ENCODE peak calls at places on chromosomes 1 and 21, in four cellular contexts. One of them, this sample, is unnamed.
A peak's percentile ranks its signal among the peaks of the same experiment; 100 is the strongest.

GRCh38 chr21:45361033-45361997 is 43.6 kb upstream of the COL18A1 start:
- DNase-seq in BJ: no peak
- DNase-seq in progenitor cell of endocrine pancreas: no peak
- DNase-seq in CD4-positive, alpha-beta T cell: no peak
- DNase-seq in this sample: no peak

GRCh38 chr1:111690306-111690617 is 48.9 kb downstream of the INKA2 start:
- DNase-seq in CD4-positive, alpha-beta T cell: no peak
- DNase-seq in progenitor cell of endocrine pancreas: no peak
- DNase-seq in BJ: peak; percentile 65
- DNase-seq in this sample: no peak

GRCh38 chr1:214317734-214318133 is 36.8 kb downstream of the SMYD2 start:
- DNase-seq in CD4-positive, alpha-beta T cell: no peak
- DNase-seq in progenitor cell of endocrine pancreas: no peak
- DNase-seq in BJ: no peak
- DNase-seq in this sample: no peak

GRCh38 chr1:248906741-248907661 is 966 bp downstream of the PGBD2 start:
- DNase-seq in CD4-positive, alpha-beta T cell: no peak
- DNase-seq in progenitor cell of endocrine pancreas: no peak
- DNase-seq in BJ: no peak
- DNase-seq in this sample: no peak

GRCh38 chr1:44294588-44295007 is 60.5 kb downstream of the ERI3 start:
- DNase-seq in progenitor cell of endocrine pancreas: no peak
- DNase-seq in BJ: peak; percentile 46
- DNase-seq in CD4-positive, alpha-beta T cell: no peak
- DNase-seq in this sample: peak; percentile 56

GRCh38 chr1:234326493-234327366 is 46.5 kb upstream of the COA6 start:
- DNase-seq in progenitor cell of endocrine pancreas: peak; percentile 47
- DNase-seq in BJ: no peak
- DNase-seq in CD4-positive, alpha-beta T cell: peak; percentile 70
- DNase-seq in this sample: peak; percentile 73

GRCh38 chr21:39803393-39803792 is 58.4 kb downstream of the IGSF5 start:
- DNase-seq in CD4-positive, alpha-beta T cell: no peak
- DNase-seq in progenitor cell of endocrine pancreas: no peak
- DNase-seq in BJ: no peak
- DNase-seq in this sample: no peak

GRCh38 chr21:42337276-42337675 is 13.5 kb downstream of the TFF2 start:
- DNase-seq in CD4-positive, alpha-beta T cell: no peak
- DNase-seq in BJ: no peak
- DNase-seq in progenitor cell of endocrine pancreas: no peak
- DNase-seq in this sample: no peak

GRCh38 chr1:100222428-100222827 is 27.2 kb downstream of the DBT start:
- DNase-seq in CD4-positive, alpha-beta T cell: no peak
- DNase-seq in progenitor cell of endocrine pancreas: no peak
- DNase-seq in BJ: no peak
- DNase-seq in this sample: no peak

GRCh38 chr1:6386371-6386949 is 7.1 kb downstream of the ACOT7 start:
- DNase-seq in BJ: no peak
- DNase-seq in progenitor cell of endocrine pancreas: no peak
- DNase-seq in CD4-positive, alpha-beta T cell: no peak
- DNase-seq in this sample: no peak

GRCh38 chr1:213689260-213689659 is 298.5 kb upstream of the PROX1 start:
- DNase-seq in BJ: no peak
- DNase-seq in progenitor cell of endocrine pancreas: no peak
- DNase-seq in CD4-positive, alpha-beta T cell: no peak
- DNase-seq in this sample: no peak

GRCh38 chr1:223844521-223844961 is 1.2 kb downstream of the TP53BP2 start:
- DNase-seq in BJ: no peak
- DNase-seq in progenitor cell of endocrine pancreas: no peak
- DNase-seq in CD4-positive, alpha-beta T cell: no peak
- DNase-seq in this sample: no peak

GRCh38 chr1:152495066-152495675 is 15.4 kb upstream of the LCE5A start:
- DNase-seq in progenitor cell of endocrine pancreas: no peak
- DNase-seq in BJ: no peak
- DNase-seq in CD4-positive, alpha-beta T cell: no peak
- DNase-seq in this sample: peak; percentile 63

GRCh38 chr1:197553281-197553680 is 222.0 kb downstream of the DENND1B start:
- DNase-seq in CD4-positive, alpha-beta T cell: no peak
- DNase-seq in BJ: no peak
- DNase-seq in progenitor cell of endocrine pancreas: no peak
- DNase-seq in this sample: no peak

GRCh38 chr1:227889863-227890405 is 57.8 kb downstream of the WNT9A start:
- DNase-seq in progenitor cell of endocrine pancreas: peak; percentile 8
- DNase-seq in CD4-positive, alpha-beta T cell: no peak
- DNase-seq in BJ: no peak
- DNase-seq in this sample: peak; percentile 3

GRCh38 chr1:202002447-202002846 is 7.9 kb upstream of the ELF3 start:
- DNase-seq in progenitor cell of endocrine pancreas: no peak
- DNase-seq in BJ: no peak
- DNase-seq in CD4-positive, alpha-beta T cell: no peak
- DNase-seq in this sample: no peak

GRCh38 chr1:207316141-207316540 is 5.3 kb upstream of the CD55 start:
- DNase-seq in CD4-positive, alpha-beta T cell: no peak
- DNase-seq in BJ: no peak
- DNase-seq in progenitor cell of endocrine pancreas: no peak
- DNase-seq in this sample: no peak

GRCh38 chr1:51758310-51758709 is 120.2 kb downstream of the NRDC start:
- DNase-seq in BJ: no peak
- DNase-seq in CD4-positive, alpha-beta T cell: no peak
- DNase-seq in progenitor cell of endocrine pancreas: no peak
- DNase-seq in this sample: no peak

GRCh38 chr1:156064615-156065014 is 3.7 kb downstream of the RAB25 start:
- DNase-seq in CD4-positive, alpha-beta T cell: no peak
- DNase-seq in progenitor cell of endocrine pancreas: no peak
- DNase-seq in BJ: no peak
- DNase-seq in this sample: no peak

GRCh38 chr1:62509028-62509427 is 72.2 kb downstream of the USP1 start:
- DNase-seq in BJ: no peak
- DNase-seq in progenitor cell of endocrine pancreas: no peak
- DNase-seq in CD4-positive, alpha-beta T cell: no peak
- DNase-seq in this sample: no peak

GRCh38 chr21:32414579-32415358 is 2.3 kb downstream of the EVA1C start:
- DNase-seq in progenitor cell of endocrine pancreas: no peak
- DNase-seq in CD4-positive, alpha-beta T cell: no peak
- DNase-seq in BJ: no peak
- DNase-seq in this sample: no peak

GRCh38 chr1:100683448-100684349 is 35.8 kb upstream of the VCAM1 start:
- DNase-seq in progenitor cell of endocrine pancreas: no peak
- DNase-seq in BJ: no peak
- DNase-seq in CD4-positive, alpha-beta T cell: no peak
- DNase-seq in this sample: no peak

GRCh38 chr1:92482404-92482664 is 4.4 kb downstream of the GFI1 start:
- DNase-seq in CD4-positive, alpha-beta T cell: no peak
- DNase-seq in progenitor cell of endocrine pancreas: no peak
- DNase-seq in BJ: no peak
- DNase-seq in this sample: no peak

GRCh38 chr1:205258313-205259176 is 30.8 kb downstream of the TMCC2 start:
- DNase-seq in BJ: no peak
- DNase-seq in progenitor cell of endocrine pancreas: no peak
- DNase-seq in CD4-positive, alpha-beta T cell: no peak
- DNase-seq in this sample: no peak

GRCh38 chr1:234478152-234478480 is 863 bp downstream of the TARBP1 start:
- DNase-seq in progenitor cell of endocrine pancreas: peak; percentile 52
- DNase-seq in BJ: no peak
- DNase-seq in CD4-positive, alpha-beta T cell: peak; percentile 59
- DNase-seq in this sample: no peak

GRCh38 chr1:7893529-7894180 is 40.8 kb upstream of the UTS2 start:
- DNase-seq in progenitor cell of endocrine pancreas: no peak
- DNase-seq in CD4-positive, alpha-beta T cell: no peak
- DNase-seq in BJ: no peak
- DNase-seq in this sample: no peak

GRCh38 chr1:213934642-213935041 is 53.1 kb upstream of the PROX1 start:
- DNase-seq in CD4-positive, alpha-beta T cell: no peak
- DNase-seq in progenitor cell of endocrine pancreas: no peak
- DNase-seq in BJ: no peak
- DNase-seq in this sample: no peak

DNA sequence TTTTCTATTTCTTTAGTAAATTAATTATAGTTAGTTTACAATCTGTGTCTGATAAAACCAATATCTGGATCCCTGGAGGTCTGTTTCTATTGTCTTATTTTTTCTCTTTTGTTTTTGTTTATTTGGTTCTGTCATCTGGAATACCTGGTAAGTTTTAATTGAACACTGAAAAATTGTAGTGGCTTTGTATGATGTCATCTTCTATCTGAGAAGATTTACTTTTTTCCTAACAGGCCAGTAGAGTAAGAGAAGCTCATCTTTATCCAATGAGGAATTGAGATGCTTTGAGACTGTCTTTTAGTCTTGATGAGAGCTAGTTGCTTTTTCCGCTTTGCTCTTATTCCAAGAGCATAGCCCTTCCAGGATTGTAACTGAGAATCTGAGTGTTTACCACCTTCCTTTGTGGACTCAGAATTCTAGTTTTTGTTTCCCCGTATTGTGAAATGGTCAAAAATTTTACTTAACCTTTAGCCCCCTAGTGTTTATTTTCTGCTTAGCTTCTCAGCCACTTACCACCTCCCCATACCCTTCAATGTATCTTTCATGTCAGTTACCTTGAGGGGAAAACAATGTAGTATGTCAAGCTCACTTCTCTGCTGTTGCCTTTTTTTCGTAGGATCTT is 25.0 kb downstream of the PTGFRN start:
- DNase-seq in CD4-positive, alpha-beta T cell: no peak
- DNase-seq in BJ: no peak
- DNase-seq in progenitor cell of endocrine pancreas: no peak
- DNase-seq in this sample: no peak
- TF ChIP-seq CTCF in CD4-positive, alpha-beta T cell: peak; percentile 33
- TF ChIP-seq CTCF in BJ: peak; percentile 27
- TF ChIP-seq CTCF in progenitor cell of endocrine pancreas: peak; percentile 56
- TF ChIP-seq CTCF in this sample: peak; percentile 50

GRCh38 chr21:36927718-36928117 is 38.8 kb downstream of the HLCS start:
- DNase-seq in progenitor cell of endocrine pancreas: peak; percentile 75
- DNase-seq in CD4-positive, alpha-beta T cell: peak; percentile 62
- DNase-seq in BJ: peak; percentile 67
- DNase-seq in this sample: peak; percentile 84

GRCh38 chr21:36918291-36918690 is 48.2 kb downstream of the HLCS start:
- DNase-seq in BJ: no peak
- DNase-seq in progenitor cell of endocrine pancreas: no peak
- DNase-seq in CD4-positive, alpha-beta T cell: no peak
- DNase-seq in this sample: no peak

GRCh38 chr21:36926989-36927695 is 39.3 kb downstream of the HLCS start:
- DNase-seq in BJ: no peak
- DNase-seq in progenitor cell of endocrine pancreas: no peak
- DNase-seq in CD4-positive, alpha-beta T cell: no peak
- DNase-seq in this sample: no peak

GRCh38 chr21:36923270-36923669 is 43.2 kb downstream of the HLCS start:
- DNase-seq in CD4-positive, alpha-beta T cell: no peak
- DNase-seq in progenitor cell of endocrine pancreas: no peak
- DNase-seq in BJ: no peak
- DNase-seq in this sample: no peak

GRCh38 chr21:36922861-36923260 is 43.6 kb downstream of the HLCS start:
- DNase-seq in BJ: no peak
- DNase-seq in CD4-positive, alpha-beta T cell: no peak
- DNase-seq in progenitor cell of endocrine pancreas: no peak
- DNase-seq in this sample: no peak
- TF ChIP-seq CTCF in BJ: no peak
- TF ChIP-seq CTCF in CD4-positive, alpha-beta T cell: no peak
- TF ChIP-seq CTCF in progenitor cell of endocrine pancreas: no peak
- TF ChIP-seq CTCF in this sample: no peak

GRCh38 chr1:64881281-64881680 is 85.1 kb downstream of the JAK1 start:
- DNase-seq in BJ: peak; percentile 27
- DNase-seq in CD4-positive, alpha-beta T cell: no peak
- DNase-seq in progenitor cell of endocrine pancreas: no peak
- DNase-seq in this sample: no peak

GRCh38 chr1:64885648-64886047 is 80.7 kb downstream of the JAK1 start:
- DNase-seq in progenitor cell of endocrine pancreas: no peak
- DNase-seq in CD4-positive, alpha-beta T cell: no peak
- DNase-seq in BJ: no peak
- DNase-seq in this sample: no peak

GRCh38 chr1:64886877-64887276 is 79.5 kb downstream of the JAK1 start:
- DNase-seq in BJ: no peak
- DNase-seq in progenitor cell of endocrine pancreas: no peak
- DNase-seq in CD4-positive, alpha-beta T cell: no peak
- DNase-seq in this sample: no peak

GRCh38 chr1:64882574-64883255 is 83.6 kb downstream of the JAK1 start:
- DNase-seq in BJ: no peak
- DNase-seq in CD4-positive, alpha-beta T cell: no peak
- DNase-seq in progenitor cell of endocrine pancreas: no peak
- DNase-seq in this sample: no peak

DNA sequence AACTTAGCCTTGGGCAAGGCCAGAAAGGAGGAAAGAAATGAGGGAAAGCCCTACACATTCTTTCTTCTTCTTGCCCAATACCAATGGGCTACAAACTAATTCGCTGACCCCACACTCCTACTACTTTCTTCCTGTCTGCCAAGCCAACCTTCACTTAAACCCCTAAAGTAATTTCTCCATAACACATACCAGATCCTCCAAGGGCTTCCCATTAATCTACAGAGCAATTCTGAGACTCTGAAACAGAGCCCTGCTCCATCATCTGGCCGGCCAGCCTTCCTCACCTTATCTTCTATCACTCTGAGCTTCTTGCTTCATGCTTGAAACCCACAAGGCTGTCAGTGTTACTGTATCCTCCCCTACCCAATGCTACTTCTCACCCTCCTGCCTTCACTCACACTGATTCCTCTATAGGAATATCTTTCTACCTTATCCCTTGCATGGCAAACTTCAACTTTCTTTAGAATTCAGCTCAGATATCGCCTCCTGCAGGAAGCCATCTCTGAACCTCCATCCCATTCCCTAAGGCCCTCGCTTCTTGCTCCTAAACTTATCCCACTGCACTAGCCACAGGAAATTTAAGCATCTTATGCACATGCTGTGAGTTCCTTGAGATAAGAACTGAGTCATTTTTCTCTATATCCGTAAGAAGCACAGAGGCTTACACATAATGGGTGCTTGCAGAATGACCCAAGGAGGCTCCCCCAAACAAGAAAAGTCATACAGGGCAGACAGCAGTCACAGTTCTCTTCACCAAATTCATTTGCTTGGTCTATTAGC is 81.9 kb downstream of the JAK1 start:
- DNase-seq in CD4-positive, alpha-beta T cell: no peak
- DNase-seq in progenitor cell of endocrine pancreas: no peak
- DNase-seq in BJ: no peak
- DNase-seq in this sample: no peak
- TF ChIP-seq CTCF in CD4-positive, alpha-beta T cell: no peak
- TF ChIP-seq CTCF in progenitor cell of endocrine pancreas: no peak
- TF ChIP-seq CTCF in BJ: no peak
- TF ChIP-seq CTCF in this sample: no peak

DNA sequence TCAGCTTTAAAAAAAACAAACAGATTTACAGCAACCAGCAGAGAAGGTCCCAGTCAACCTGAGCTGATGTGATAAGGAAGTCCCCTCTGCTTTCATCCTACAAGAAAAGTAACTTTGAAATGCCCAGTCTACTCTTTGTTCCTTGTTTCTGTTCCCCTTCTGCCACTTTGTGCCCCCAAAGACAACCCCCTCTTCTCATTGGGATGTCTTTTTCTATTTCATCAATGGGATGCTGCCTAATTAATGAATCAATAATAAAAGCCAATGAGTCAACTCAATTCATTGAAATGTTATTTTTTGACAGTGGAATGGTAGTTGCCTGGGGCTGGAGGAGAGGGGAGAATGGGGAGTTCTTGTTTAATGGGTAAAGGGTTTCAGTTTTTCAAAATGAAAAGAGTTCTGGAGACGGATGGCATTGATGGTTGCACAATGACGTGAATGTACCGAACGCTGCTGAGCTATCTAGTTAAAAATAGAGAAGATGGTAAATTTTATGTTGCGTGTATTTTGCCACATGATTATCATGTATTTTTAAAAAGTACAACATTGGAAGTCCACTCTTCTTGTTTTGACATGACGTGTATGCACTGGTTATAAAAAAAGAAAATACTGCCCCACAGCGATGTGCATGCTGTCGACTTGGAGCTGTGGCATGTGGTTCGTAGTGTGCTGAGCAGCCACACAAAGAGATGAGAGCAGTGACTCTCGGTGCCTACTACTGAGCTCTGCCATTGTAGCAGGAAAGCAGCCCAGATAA is 22.4 kb upstream of the PADI2 start:
- DNase-seq in BJ: no peak
- DNase-seq in CD4-positive, alpha-beta T cell: no peak
- DNase-seq in progenitor cell of endocrine pancreas: no peak
- DNase-seq in this sample: no peak
- TF ChIP-seq CTCF in BJ: no peak
- TF ChIP-seq CTCF in CD4-positive, alpha-beta T cell: no peak
- TF ChIP-seq CTCF in progenitor cell of endocrine pancreas: no peak
- TF ChIP-seq CTCF in this sample: no peak